ENCODE peak calls at places on chromosomes 4 and X, in five cellular contexts. K is AG10803, R is psoas muscle, V is testis, A is type B pancreatic cell. I is an unnamed sample.

GRCh38 chr4:1539132-1539755 is 133.0 kb upstream of the NKX1-1 start:
- DNase-seq in K (no peak), A (no peak), V (no peak), R (peak; percentile 15), I (no peak)

GRCh38 chr4:47342796-47343195 is 120.7 kb downstream of the COMMD8 start:
- DNase-seq in V (no peak), R (no peak), A (no peak), K (no peak), I (no peak)

GRCh38 chrX:30246769-30247489 is at the start of gene MAGEB1:
- DNase-seq in K (no peak), A (no peak), V (peak; percentile 29), R (no peak), I (no peak)

GRCh38 chr4:83855044-83855443 is 319.1 kb downstream of the GPAT3 start:
- DNase-seq in A (no peak), K (peak; percentile 95), R (no peak), V (no peak), I (no peak)

GRCh38 chr4:150235795-150236385 is 157.6 kb downstream of the DCLK2 start:
- DNase-seq in K (peak; percentile 66), V (no peak), A (no peak), R (no peak), I (no peak)

GRCh38 chr4:165031436-165032211 is at the start of gene TRIM60:
- DNase-seq in R (no peak), V (peak; percentile 72), A (no peak), K (no peak), I (no peak)

GRCh38 chr4:186624951-186625350 is 69.6 kb upstream of the MTNR1A start:
- DNase-seq in R (no peak), A (no peak), V (no peak), K (peak; percentile 96), I (no peak)

GRCh38 chr4:177408023-177408422 is 34.2 kb downstream of the AGA start:
- DNase-seq in A (no peak), K (no peak), R (no peak), V (peak; percentile 26), I (no peak)

GRCh38 chr4:30605616-30606015 is 114.6 kb upstream of the PCDH7 start:
- DNase-seq in R (no peak), K (no peak), A (no peak), V (no peak), I (no peak)

GRCh38 chr4:142703694-142704309 is 142.3 kb downstream of the INPP4B start:
- DNase-seq in V (no peak), A (no peak), R (no peak), K (no peak), I (no peak)

GRCh38 chrX:124507276-124507675 is 160.9 kb downstream of the SH2D1A start:
- DNase-seq in K (peak; percentile 33), A (no peak), V (no peak), R (no peak), I (no peak)

GRCh38 chr4:53920116-53920515 is 144.3 kb downstream of the CHIC2 start:
- DNase-seq in K (peak; percentile 41), A (no peak), V (no peak), R (no peak), I (no peak)

GRCh38 chr4:44725166-44725565 is 1.2 kb downstream of the GNPDA2 start:
- DNase-seq in K (peak; percentile 15), V (no peak), A (no peak), R (no peak), I (no peak)

GRCh38 chrX:42096262-42096939 is 173.0 kb upstream of the CASK start:
- DNase-seq in R (no peak), K (peak; percentile 89), A (no peak), V (no peak), I (no peak)

GRCh38 chr4:55920571-55920970 is 28.2 kb upstream of the CEP135 start:
- DNase-seq in R (no peak), K (peak; percentile 9), A (no peak), V (no peak), I (no peak)

GRCh38 chr4:160505724-160506123 is 1402.8 kb downstream of the RAPGEF2 start:
- DNase-seq in V (no peak), R (no peak), A (no peak), K (no peak), I (no peak)

GRCh38 chr4:109294468-109295020 is 7.9 kb downstream of the COL25A1 start:
- DNase-seq in K (no peak), A (no peak), R (no peak), V (no peak), I (no peak)

GRCh38 chrX:125090046-125090445 is 229.6 kb upstream of the TEX13C start:
- DNase-seq in V (no peak), K (no peak), A (no peak), R (no peak), I (no peak)

GRCh38 chr4:3851211-3851610 is 85.0 kb downstream of the ADRA2C start:
- DNase-seq in K (peak; percentile 56), V (no peak), A (no peak), R (no peak), I (no peak)

GRCh38 chrX:9102956-9103355 is 69.0 kb upstream of the FAM9B start:
- DNase-seq in A (no peak), R (no peak), V (no peak), K (no peak), I (no peak)

GRCh38 chr4:75992462-75992861 is 1.7 kb upstream of the SDAD1 start:
- DNase-seq in K (no peak), V (no peak), R (no peak), A (no peak), I (no peak)

GRCh38 chr4:95248713-95249401 is 299.9 kb downstream of the UNC5C start:
- DNase-seq in V (no peak), K (no peak), R (no peak), A (no peak), I (no peak)

GRCh38 chr4:184441461-184442392 is 32.6 kb downstream of the IRF2 start:
- DNase-seq in R (no peak), A (no peak), K (peak; percentile 37), V (no peak), I (no peak)

GRCh38 chr4:63211377-63211776 is 1197.9 kb downstream of the TECRL start:
- DNase-seq in A (no peak), R (no peak), V (no peak), K (no peak), I (no peak)

GRCh38 chr4:156390599-156391296 is 437.1 kb upstream of the CTSO start:
- DNase-seq in K (peak; percentile 83), A (no peak), R (no peak), V (no peak), I (no peak)

GRCh38 chr4:169999923-170000322 is 26.3 kb downstream of the MFAP3L start:
- DNase-seq in K (no peak), V (no peak), R (no peak), A (no peak), I (no peak)

GRCh38 chrX:125758819-125759218 is 407.3 kb downstream of the DCAF12L2 start:
- DNase-seq in A (no peak), K (no peak), R (no peak), V (no peak), I (no peak)

GRCh38 chrX:8043121-8043520 is 115.9 kb upstream of the PNPLA4 start:
- DNase-seq in K (no peak), V (no peak), A (no peak), R (no peak), I (no peak)

GRCh38 chr4:156537275-156537674 is 434.3 kb downstream of the PDGFC start:
- DNase-seq in A (no peak), V (no peak), R (no peak), K (no peak), I (no peak)

GRCh38 chr4:57303012-57303751 is 193.0 kb upstream of the IGFBP7 start:
- DNase-seq in V (peak; percentile 49), K (no peak), R (no peak), A (no peak), I (no peak)

GRCh38 chr4:81466841-81467671 is 4.7 kb downstream of the RASGEF1B start:
- DNase-seq in K (peak; percentile 63), V (peak; percentile 89), R (no peak), A (no peak), I (no peak)

GRCh38 chr4:31417051-31417450 is 696.9 kb downstream of the PCDH7 start:
- DNase-seq in R (no peak), A (no peak), V (no peak), K (no peak), I (no peak)

GRCh38 chr4:169485084-169485483 is 127.3 kb downstream of the NEK1 start:
- DNase-seq in R (no peak), A (no peak), K (peak; percentile 47), V (no peak), I (no peak)

GRCh38 chr4:67030636-67031035 is 514.7 kb downstream of the CENPC start:
- DNase-seq in A (no peak), R (no peak), K (no peak), V (no peak), I (no peak)

GRCh38 chr4:848307-848691 is 22.4 kb upstream of the CPLX1 start:
- DNase-seq in R (peak; percentile 13), A (no peak), K (no peak), V (no peak), I (no peak)

I was measured in activated naive CD4-positive, alpha-beta T cell treated with anti-CD3 and anti-CD28 coated beads, Interleukin-2, amount 50 U/mL, for 72 hours.